ENCODE peak calls at places on chromosomes 13 and 19, in four cellular contexts. E is COR-L47, Y is BJ, D is T-helper 17 cell. O is an unnamed sample.

GRCh38 chr19:48925240-48925843 is 8.2 kb upstream of the DHDH start:
- DNase-seq in E (no peak), Y (peak), D (no peak), O (peak)

GRCh38 chr19:14580623-14581237 is 2.2 kb upstream of the CLEC17A start:
- DNase-seq in E (no peak), Y (no peak), D (no peak), O (no peak)

GRCh38 chr13:23959231-23959862 is 62.0 kb upstream of the C1QTNF9B start:
- DNase-seq in E (no peak), Y (no peak), D (no peak), O (no peak)

GRCh38 chr19:35284153-35285140 is 2.1 kb downstream of the HAMP start:
- DNase-seq in E (no peak), Y (no peak), D (no peak), O (no peak)

GRCh38 chr19:39539165-39539518 is 819 bp downstream of the EID2 start:
- DNase-seq in E (no peak), Y (no peak), D (no peak), O (no peak)

GRCh38 chr19:41706741-41707501 is 1.5 kb upstream of the CEACAM5 start:
- DNase-seq in E (peak), Y (no peak), D (peak), O (no peak)

GRCh38 chr13:110634558-110634957 is 19.2 kb downstream of the NAXD start:
- DNase-seq in E (no peak), Y (no peak), D (no peak), O (no peak)

GRCh38 chr13:30158774-30159445 is 148.4 kb downstream of the KATNAL1 start:
- DNase-seq in E (no peak), Y (no peak), D (no peak), O (peak)

GRCh38 chr13:46751811-46752635 is 44.9 kb downstream of the ESD start:
- DNase-seq in E (no peak), Y (no peak), D (no peak), O (peak)

GRCh38 chr13:32941368-32941767 is 74.9 kb upstream of the KL start:
- DNase-seq in E (no peak), Y (no peak), D (no peak), O (no peak)

GRCh38 chr13:83879431-83880171 is 2.7 kb downstream of the SLITRK1 start:
- DNase-seq in E (no peak), Y (no peak), D (no peak), O (no peak)

GRCh38 chr19:4971424-4971793 is 2.5 kb downstream of the KDM4B start:
- DNase-seq in E (no peak), Y (no peak), D (no peak), O (no peak)

GRCh38 chr13:53068841-53069520 is 40.4 kb downstream of the OLFM4 start:
- DNase-seq in E (peak), Y (no peak), D (no peak), O (no peak)

GRCh38 chr19:42096255-42096837 is 20.4 kb downstream of the ZNF574 start:
- DNase-seq in E (no peak), Y (no peak), D (no peak), O (no peak)

GRCh38 chr19:39078436-39079200 is 5.5 kb upstream of the ACP7 start:
- DNase-seq in E (no peak), Y (peak), D (no peak), O (peak)

GRCh38 chr19:45391346-45391745 is 13.5 kb downstream of the PPP1R13L start:
- DNase-seq in E (no peak), Y (no peak), D (no peak), O (no peak)

GRCh38 chr19:40776966-40777794 is 867 bp upstream of the RAB4B start:
- DNase-seq in E (peak), Y (peak), D (peak), O (peak)

O was measured in GM04503.